ENCODE peak calls at places on chromosomes 12 and 14, in nine cellular contexts. I, W, D, X, Y, B, V, H and M are unnamed samples.
A peak's percentile ranks its signal among the peaks of the same experiment; 100 is the strongest.

GRCh38 chr12:55681142-55682077 is 26.3 kb downstream of the ITGA7 start:
- DNase-seq in I (no peak), W (no peak), D (peak; percentile 84), X (peak; percentile 59), Y (peak; percentile 88), B (peak; percentile 6), V (peak; percentile 67), H (peak; percentile 51), M (peak; percentile 39)

GRCh38 chr12:54725233-54725843 is 77.2 kb upstream of the DCD start:
- DNase-seq in I (peak; percentile 2), W (no peak), D (peak; percentile 68), X (peak; percentile 50), Y (no peak), B (no peak), V (no peak), H (no peak), M (no peak)

GRCh38 chr12:99367181-99367580 is 280.4 kb upstream of the GARIN6 start:
- DNase-seq in I (peak; percentile 3), W (peak; percentile 19), D (no peak), X (no peak), Y (no peak), B (no peak), V (no peak), H (no peak), M (no peak)

GRCh38 chr14:33401326-33401725 is 462.6 kb downstream of the NPAS3 start:
- DNase-seq in I (no peak), W (no peak), D (no peak), X (no peak), Y (no peak), B (no peak), V (no peak), H (no peak), M (no peak)

GRCh38 chr12:25648460-25648859 is 95.4 kb upstream of the LMNTD1 start:
- DNase-seq in I (no peak), W (no peak), D (no peak), X (peak; percentile 43), Y (peak; percentile 47), B (peak; percentile 57), V (peak; percentile 35), H (peak; percentile 73), M (peak; percentile 55)

GRCh38 chr14:105974902-105975301 is 448.5 kb downstream of the TMEM121 start:
- DNase-seq in I (peak; percentile 12), W (no peak), D (peak; percentile 57), X (no peak), Y (no peak), B (no peak), V (no peak), H (no peak), M (peak; percentile 22)

GRCh38 chr14:67137744-67138371 is 51.4 kb upstream of the GARIN2 start:
- DNase-seq in I (no peak), W (no peak), D (peak; percentile 30), X (peak; percentile 25), Y (no peak), B (no peak), V (no peak), H (peak; percentile 22), M (peak; percentile 2)

GRCh38 chr14:95513261-95513660 is 3.2 kb downstream of the SYNE3 start:
- DNase-seq in I (no peak), W (no peak), D (no peak), X (no peak), Y (no peak), B (no peak), V (no peak), H (no peak), M (no peak)

GRCh38 chr14:100764716-100765115 is 38.0 kb downstream of the DLK1 start:
- DNase-seq in I (no peak), W (peak; percentile 9), D (no peak), X (no peak), Y (no peak), B (no peak), V (no peak), H (no peak), M (no peak)

GRCh38 chr12:67034110-67034879 is 234.9 kb upstream of the CAND1 start:
- DNase-seq in I (no peak), W (no peak), D (no peak), X (no peak), Y (no peak), B (peak; percentile 29), V (no peak), H (peak; percentile 2), M (no peak)

GRCh38 chr12:116427200-116427932 is 131.8 kb upstream of the MAP1LC3B2 start:
- DNase-seq in I (no peak), W (no peak), D (no peak), X (no peak), Y (no peak), B (no peak), V (no peak), H (no peak), M (peak; percentile 87)

GRCh38 chr12:109725321-109726105 is 11.9 kb downstream of the FAM222A start:
- DNase-seq in I (no peak), W (peak; percentile 28), D (no peak), X (no peak), Y (no peak), B (peak; percentile 55), V (no peak), H (no peak), M (peak; percentile 73)

GRCh38 chr14:64194404-64194803 is 99.8 kb downstream of the ESR2 start:
- DNase-seq in I (no peak), W (no peak), D (no peak), X (no peak), Y (no peak), B (no peak), V (no peak), H (no peak), M (no peak)

GRCh38 chr12:122871851-122872785 is 23.8 kb downstream of the VPS37B start:
- DNase-seq in I (no peak), W (no peak), D (peak; percentile 95), X (peak; percentile 57), Y (peak; percentile 89), B (peak; percentile 91), V (no peak), H (peak; percentile 88), M (peak; percentile 70)

GRCh38 chr12:51820721-51821422 is 27.6 kb downstream of the FIGNL2 start:
- DNase-seq in I (peak; percentile 44), W (peak; percentile 60), D (peak; percentile 80), X (peak; percentile 97), Y (no peak), B (peak; percentile 84), V (peak; percentile 72), H (peak; percentile 60), M (peak; percentile 82)

GRCh38 chr14:101215936-101216335 is 312.4 kb upstream of the RTL1 start:
- DNase-seq in I (no peak), W (no peak), D (no peak), X (no peak), Y (no peak), B (no peak), V (no peak), H (no peak), M (no peak)

GRCh38 chr14:100589760-100590469 is 2.7 kb upstream of the BEGAIN start:
- DNase-seq in I (no peak), W (peak; percentile 43), D (no peak), X (no peak), Y (peak; percentile 5), B (no peak), V (no peak), H (no peak), M (no peak)